ENCODE peak calls at places on chromosomes 12 and 14, in eight cellular contexts. One of them, this sample, is unnamed. For H3K4me1, the result is how much of the 10 kb centered on the place peaks cover.

GRCh38 chr14:55265197-55265596 is 6.0 kb upstream of the FBXO34 start:
- DNase-seq in Panc1: no peak
- DNase-seq in lung: no peak
- DNase-seq in astrocyte: no peak
- DNase-seq in OCI-LY7: peak
- DNase-seq in K562: peak
- DNase-seq in PC-3: no peak
- DNase-seq in left ventricle myocardium inferior: no peak
- DNase-seq in this sample: no peak

GRCh38 chr14:105162374-105162979 is 6.1 kb downstream of the JAG2 start:
- DNase-seq in Panc1: no peak
- DNase-seq in lung: peak
- DNase-seq in astrocyte: no peak
- DNase-seq in OCI-LY7: no peak
- DNase-seq in K562: no peak
- DNase-seq in PC-3: peak
- DNase-seq in left ventricle myocardium inferior: no peak
- DNase-seq in this sample: no peak

GRCh38 chr12:42286741-42287140 is 39.2 kb downstream of the ZCRB1 start:
- DNase-seq in Panc1: no peak
- DNase-seq in lung: no peak
- DNase-seq in astrocyte: no peak
- DNase-seq in OCI-LY7: no peak
- DNase-seq in K562: no peak
- DNase-seq in PC-3: no peak
- DNase-seq in left ventricle myocardium inferior: no peak
- DNase-seq in this sample: no peak

GRCh38 chr12:63212316-63212715 is 61.3 kb upstream of the AVPR1A start:
- DNase-seq in Panc1: no peak
- DNase-seq in lung: no peak
- DNase-seq in astrocyte: no peak
- DNase-seq in OCI-LY7: no peak
- DNase-seq in K562: no peak
- DNase-seq in PC-3: no peak
- DNase-seq in left ventricle myocardium inferior: no peak
- DNase-seq in this sample: no peak

GRCh38 chr12:45183263-45183662 is 32.6 kb upstream of the ANO6 start:
- DNase-seq in Panc1: no peak
- DNase-seq in lung: no peak
- DNase-seq in astrocyte: peak
- DNase-seq in OCI-LY7: peak
- DNase-seq in K562: no peak
- DNase-seq in PC-3: peak
- DNase-seq in left ventricle myocardium inferior: no peak
- DNase-seq in this sample: no peak

GRCh38 chr12:53623526-53623925 is 2.7 kb downstream of the ATF7 start:
- DNase-seq in Panc1: no peak
- DNase-seq in lung: no peak
- DNase-seq in astrocyte: peak
- DNase-seq in OCI-LY7: no peak
- DNase-seq in K562: peak
- DNase-seq in PC-3: no peak
- DNase-seq in left ventricle myocardium inferior: no peak
- DNase-seq in this sample: peak

GRCh38 chr12:59401862-59402261 is 194.0 kb upstream of the SLC16A7 start:
- DNase-seq in Panc1: no peak
- DNase-seq in lung: no peak
- DNase-seq in astrocyte: no peak
- DNase-seq in OCI-LY7: no peak
- DNase-seq in K562: no peak
- DNase-seq in PC-3: peak
- DNase-seq in left ventricle myocardium inferior: no peak
- DNase-seq in this sample: no peak

GRCh38 chr12:53995311-53996187 is 4.4 kb upstream of the HOXC9 start:
- DNase-seq in Panc1: no peak
- DNase-seq in lung: no peak
- DNase-seq in astrocyte: no peak
- DNase-seq in OCI-LY7: no peak
- DNase-seq in K562: peak
- DNase-seq in PC-3: peak
- DNase-seq in left ventricle myocardium inferior: no peak
- DNase-seq in this sample: no peak

GRCh38 chr12:106046301-106046846 is 92.4 kb downstream of the NUAK1 start:
- DNase-seq in Panc1: no peak
- DNase-seq in lung: no peak
- DNase-seq in astrocyte: no peak
- DNase-seq in OCI-LY7: no peak
- DNase-seq in K562: no peak
- DNase-seq in PC-3: no peak
- DNase-seq in left ventricle myocardium inferior: no peak
- DNase-seq in this sample: no peak

GRCh38 chr12:89016970-89017778 is 335.1 kb downstream of the DUSP6 start:
- DNase-seq in Panc1: peak
- DNase-seq in lung: peak
- DNase-seq in astrocyte: peak
- DNase-seq in OCI-LY7: peak
- DNase-seq in K562: peak
- DNase-seq in PC-3: peak
- DNase-seq in left ventricle myocardium inferior: peak
- DNase-seq in this sample: peak

GRCh38 chr12:29545102-29545467 is 47.6 kb upstream of the OVCH1 start:
- DNase-seq in Panc1: no peak
- DNase-seq in lung: no peak
- DNase-seq in astrocyte: no peak
- DNase-seq in OCI-LY7: no peak
- DNase-seq in K562: no peak
- DNase-seq in PC-3: no peak
- DNase-seq in left ventricle myocardium inferior: no peak
- DNase-seq in this sample: no peak

DNA sequence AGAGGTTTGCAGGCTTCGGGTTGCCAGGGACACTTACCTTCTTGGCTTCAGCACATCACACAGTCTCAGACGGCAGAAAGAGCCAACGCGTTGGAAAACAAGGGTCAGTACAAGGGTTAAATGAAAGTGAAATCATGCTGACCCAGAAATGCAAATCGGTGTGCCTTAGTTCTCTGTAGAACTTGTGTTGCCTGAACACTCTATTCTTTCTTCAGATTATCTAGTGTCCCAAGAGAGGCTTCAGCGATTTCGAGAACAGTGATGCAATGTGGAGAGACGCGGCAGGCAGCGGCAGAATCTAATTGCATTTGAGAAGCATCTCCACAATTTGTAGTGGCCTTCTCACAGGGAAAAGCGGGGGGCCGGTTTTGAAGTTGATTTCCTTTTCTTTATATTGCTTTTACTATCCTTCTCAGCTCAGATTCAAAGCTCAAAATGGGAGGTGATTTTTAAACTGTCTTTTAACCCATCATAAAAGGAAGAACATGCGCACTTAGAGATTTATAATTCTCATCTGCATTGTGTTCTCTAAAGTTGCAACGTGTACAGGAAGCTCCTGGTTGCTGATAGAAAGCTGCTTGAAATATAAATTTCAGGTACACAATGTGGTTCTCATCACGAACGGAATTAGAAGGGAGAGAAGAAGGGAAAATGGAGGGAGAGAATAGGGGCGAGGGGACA is 67.8 kb upstream of the EGLN3 start:
- DNase-seq in Panc1: no peak
- DNase-seq in lung: no peak
- DNase-seq in astrocyte: no peak
- DNase-seq in OCI-LY7: no peak
- DNase-seq in K562: no peak
- DNase-seq in PC-3: no peak
- DNase-seq in left ventricle myocardium inferior: peak
- DNase-seq in this sample: no peak
- H3K4me3 ChIP-seq in Panc1: no peak
- H3K4me3 ChIP-seq in lung: no peak
- H3K4me3 ChIP-seq in astrocyte: no peak
- H3K4me3 ChIP-seq in OCI-LY7: no peak
- H3K4me3 ChIP-seq in K562: no peak
- H3K4me3 ChIP-seq in PC-3: no peak
- H3K4me3 ChIP-seq in left ventricle myocardium inferior: peak
- H3K4me3 ChIP-seq in this sample: no peak

GRCh38 chr12:82625523-82625922 is 61.2 kb upstream of the TMTC2 start:
- DNase-seq in Panc1: no peak
- DNase-seq in lung: no peak
- DNase-seq in astrocyte: no peak
- DNase-seq in OCI-LY7: no peak
- DNase-seq in K562: no peak
- DNase-seq in PC-3: no peak
- DNase-seq in left ventricle myocardium inferior: no peak
- DNase-seq in this sample: no peak

DNA sequence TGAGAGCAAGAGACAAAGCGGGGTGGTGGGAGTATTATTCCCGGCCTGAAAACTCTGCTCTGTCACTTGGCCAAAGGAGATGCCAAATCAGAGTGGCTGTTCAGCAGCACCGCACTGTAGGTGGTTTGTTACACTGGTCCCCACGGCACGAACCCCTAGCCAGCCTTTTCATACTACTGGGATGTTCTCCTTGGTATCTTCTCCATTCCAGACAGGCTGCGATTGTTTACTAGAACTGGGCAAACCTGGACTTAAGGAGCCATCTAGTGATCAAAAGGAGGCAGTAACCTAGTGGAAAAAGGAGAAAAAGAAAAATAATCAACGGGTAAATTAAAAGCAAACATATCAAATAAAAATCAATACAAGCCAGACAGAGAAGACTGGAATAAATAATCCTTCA is 58.9 kb upstream of the TMTC2 start:
- DNase-seq in Panc1: no peak
- DNase-seq in lung: no peak
- DNase-seq in astrocyte: peak
- DNase-seq in OCI-LY7: no peak
- DNase-seq in K562: no peak
- DNase-seq in PC-3: peak
- DNase-seq in left ventricle myocardium inferior: no peak
- DNase-seq in this sample: no peak
- TF ChIP-seq CTCF in Panc1: peak
- TF ChIP-seq CTCF in lung: no peak
- TF ChIP-seq CTCF in astrocyte: peak
- TF ChIP-seq CTCF in OCI-LY7: peak
- TF ChIP-seq CTCF in K562: peak
- TF ChIP-seq CTCF in PC-3: peak
- TF ChIP-seq CTCF in left ventricle myocardium inferior: no peak
- TF ChIP-seq CTCF in this sample: no peak

GRCh38 chr14:41606249-41607118 is at the start of gene LRFN5:
- DNase-seq in Panc1: no peak
- DNase-seq in lung: peak
- DNase-seq in astrocyte: peak
- DNase-seq in OCI-LY7: no peak
- DNase-seq in K562: no peak
- DNase-seq in PC-3: peak
- DNase-seq in left ventricle myocardium inferior: peak
- DNase-seq in this sample: peak
- H3K4me1 ChIP-seq in Panc1: under half
- H3K4me1 ChIP-seq in lung: under half
- H3K4me1 ChIP-seq in astrocyte: under half
- H3K4me1 ChIP-seq in OCI-LY7: under half
- H3K4me1 ChIP-seq in K562: under half
- H3K4me1 ChIP-seq in PC-3: under half
- H3K4me1 ChIP-seq in left ventricle myocardium inferior: under half
- H3K4me1 ChIP-seq in this sample: under half

DNA sequence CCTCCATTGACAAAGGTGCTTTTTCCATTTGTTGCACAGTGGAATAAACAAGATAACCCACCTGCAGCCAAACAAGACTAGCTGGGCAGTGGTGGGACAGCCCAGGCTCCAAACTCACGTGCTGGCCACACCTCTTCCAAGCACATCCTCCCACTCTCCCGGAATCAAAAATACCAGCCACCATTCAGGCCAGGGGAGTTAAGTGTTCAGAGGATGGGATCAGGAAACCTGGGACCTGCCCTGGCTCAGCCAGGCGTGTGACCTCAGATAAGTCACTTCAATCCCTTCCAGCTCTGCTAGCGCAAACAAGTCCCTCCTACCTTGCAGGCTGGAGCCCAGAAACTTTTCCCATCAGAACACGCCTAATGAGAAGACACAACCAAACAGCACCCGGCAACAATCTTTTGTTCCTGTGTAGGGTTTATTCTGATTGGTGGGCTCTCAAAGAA is 43.3 kb downstream of the ACTN1 start:
- DNase-seq in Panc1: no peak
- DNase-seq in lung: no peak
- DNase-seq in astrocyte: peak
- DNase-seq in OCI-LY7: no peak
- DNase-seq in K562: peak
- DNase-seq in PC-3: no peak
- DNase-seq in left ventricle myocardium inferior: no peak
- DNase-seq in this sample: no peak
- H3K4me3 ChIP-seq in Panc1: no peak
- H3K4me3 ChIP-seq in lung: no peak
- H3K4me3 ChIP-seq in astrocyte: no peak
- H3K4me3 ChIP-seq in OCI-LY7: no peak
- H3K4me3 ChIP-seq in K562: no peak
- H3K4me3 ChIP-seq in PC-3: no peak
- H3K4me3 ChIP-seq in left ventricle myocardium inferior: peak
- H3K4me3 ChIP-seq in this sample: no peak

GRCh38 chr14:23443411-23443812 is 8.0 kb upstream of the MYH7 start:
- DNase-seq in Panc1: no peak
- DNase-seq in lung: no peak
- DNase-seq in astrocyte: no peak
- DNase-seq in OCI-LY7: no peak
- DNase-seq in K562: no peak
- DNase-seq in PC-3: no peak
- DNase-seq in left ventricle myocardium inferior: peak
- DNase-seq in this sample: no peak
- TF ChIP-seq CTCF in Panc1: no peak
- TF ChIP-seq CTCF in lung: no peak
- TF ChIP-seq CTCF in astrocyte: no peak
- TF ChIP-seq CTCF in OCI-LY7: no peak
- TF ChIP-seq CTCF in K562: no peak
- TF ChIP-seq CTCF in PC-3: no peak
- TF ChIP-seq CTCF in left ventricle myocardium inferior: no peak
- TF ChIP-seq CTCF in this sample: no peak

GRCh38 chr12:49744363-49744885 is 3.1 kb downstream of the TMBIM6 start:
- DNase-seq in Panc1: no peak
- DNase-seq in lung: no peak
- DNase-seq in astrocyte: no peak
- DNase-seq in OCI-LY7: no peak
- DNase-seq in K562: peak
- DNase-seq in PC-3: no peak
- DNase-seq in left ventricle myocardium inferior: no peak
- DNase-seq in this sample: no peak
- H3K4me1 ChIP-seq in Panc1: under half
- H3K4me1 ChIP-seq in lung: under half
- H3K4me1 ChIP-seq in astrocyte: under half
- H3K4me1 ChIP-seq in OCI-LY7: under half
- H3K4me1 ChIP-seq in K562: under half
- H3K4me1 ChIP-seq in PC-3: under half
- H3K4me1 ChIP-seq in left ventricle myocardium inferior: half or more
- H3K4me1 ChIP-seq in this sample: under half